ENCODE peak calls at places on chromosome 17, in ten cellular contexts. One of them, this sample, is unnamed.

GRCh38 chr17:73255671-73256181 is 6.0 kb downstream of the CPSF4L start:
- DNase-seq in transverse colon: peak
- DNase-seq in GM12878: no peak
- DNase-seq in HCT116: peak
- DNase-seq in spleen: peak
- DNase-seq in K562: peak
- DNase-seq in SK-N-SH: peak
- DNase-seq in breast epithelium: no peak
- DNase-seq in stomach: peak
- DNase-seq in SK-N-MC: no peak
- DNase-seq in this sample: peak

GRCh38 chr17:44610331-44610730 is 45.9 kb upstream of the MEIOC start:
- DNase-seq in transverse colon: no peak
- DNase-seq in GM12878: no peak
- DNase-seq in HCT116: no peak
- DNase-seq in spleen: no peak
- DNase-seq in K562: no peak
- DNase-seq in SK-N-SH: no peak
- DNase-seq in breast epithelium: no peak
- DNase-seq in stomach: no peak
- DNase-seq in SK-N-MC: no peak
- DNase-seq in this sample: no peak

GRCh38 chr17:81035389-81036127 is 607 bp downstream of the BAIAP2 start:
- DNase-seq in transverse colon: no peak
- DNase-seq in GM12878: no peak
- DNase-seq in HCT116: no peak
- DNase-seq in spleen: peak
- DNase-seq in K562: no peak
- DNase-seq in SK-N-SH: no peak
- DNase-seq in breast epithelium: no peak
- DNase-seq in stomach: no peak
- DNase-seq in SK-N-MC: no peak
- DNase-seq in this sample: no peak

GRCh38 chr17:29102741-29103181 is 59.8 kb downstream of the PIPOX start:
- DNase-seq in transverse colon: no peak
- DNase-seq in GM12878: no peak
- DNase-seq in HCT116: no peak
- DNase-seq in spleen: no peak
- DNase-seq in K562: no peak
- DNase-seq in SK-N-SH: peak
- DNase-seq in breast epithelium: no peak
- DNase-seq in stomach: no peak
- DNase-seq in SK-N-MC: no peak
- DNase-seq in this sample: no peak

GRCh38 chr17:82822281-82822680 is 17.5 kb downstream of the ZNF750 start:
- DNase-seq in transverse colon: no peak
- DNase-seq in GM12878: no peak
- DNase-seq in HCT116: no peak
- DNase-seq in spleen: no peak
- DNase-seq in K562: no peak
- DNase-seq in SK-N-SH: no peak
- DNase-seq in breast epithelium: no peak
- DNase-seq in stomach: no peak
- DNase-seq in SK-N-MC: no peak
- DNase-seq in this sample: no peak

GRCh38 chr17:83109793-83110645 is 30.6 kb downstream of the METRNL start:
- DNase-seq in transverse colon: peak
- DNase-seq in GM12878: no peak
- DNase-seq in HCT116: peak
- DNase-seq in spleen: no peak
- DNase-seq in K562: no peak
- DNase-seq in SK-N-SH: peak
- DNase-seq in breast epithelium: peak
- DNase-seq in stomach: peak
- DNase-seq in SK-N-MC: peak
- DNase-seq in this sample: peak

GRCh38 chr17:58334661-58335060 is 6.1 kb upstream of the TSPOAP1 start:
- DNase-seq in transverse colon: no peak
- DNase-seq in GM12878: no peak
- DNase-seq in HCT116: no peak
- DNase-seq in spleen: peak
- DNase-seq in K562: no peak
- DNase-seq in SK-N-SH: peak
- DNase-seq in breast epithelium: no peak
- DNase-seq in stomach: no peak
- DNase-seq in SK-N-MC: no peak
- DNase-seq in this sample: no peak

GRCh38 chr17:72412650-72413076 is 291.8 kb downstream of the SOX9 start:
- DNase-seq in transverse colon: no peak
- DNase-seq in GM12878: no peak
- DNase-seq in HCT116: no peak
- DNase-seq in spleen: no peak
- DNase-seq in K562: no peak
- DNase-seq in SK-N-SH: no peak
- DNase-seq in breast epithelium: no peak
- DNase-seq in stomach: no peak
- DNase-seq in SK-N-MC: no peak
- DNase-seq in this sample: no peak

GRCh38 chr17:4043862-4044261 is 79.6 kb upstream of the ATP2A3 start:
- DNase-seq in transverse colon: peak
- DNase-seq in GM12878: peak
- DNase-seq in HCT116: no peak
- DNase-seq in spleen: peak
- DNase-seq in K562: no peak
- DNase-seq in SK-N-SH: no peak
- DNase-seq in breast epithelium: no peak
- DNase-seq in stomach: peak
- DNase-seq in SK-N-MC: no peak
- DNase-seq in this sample: no peak

GRCh38 chr17:73228748-73229236 is 32.9 kb downstream of the CPSF4L start:
- DNase-seq in transverse colon: peak
- DNase-seq in GM12878: no peak
- DNase-seq in HCT116: peak
- DNase-seq in spleen: no peak
- DNase-seq in K562: peak
- DNase-seq in SK-N-SH: no peak
- DNase-seq in breast epithelium: no peak
- DNase-seq in stomach: peak
- DNase-seq in SK-N-MC: no peak
- DNase-seq in this sample: no peak

GRCh38 chr17:75340636-75341035 is 51.4 kb upstream of the SLC25A19 start:
- DNase-seq in transverse colon: no peak
- DNase-seq in GM12878: no peak
- DNase-seq in HCT116: no peak
- DNase-seq in spleen: no peak
- DNase-seq in K562: peak
- DNase-seq in SK-N-SH: no peak
- DNase-seq in breast epithelium: no peak
- DNase-seq in stomach: no peak
- DNase-seq in SK-N-MC: no peak
- DNase-seq in this sample: no peak

GRCh38 chr17:3295632-3296031 is 2.5 kb downstream of the OR3A1 start:
- DNase-seq in transverse colon: no peak
- DNase-seq in GM12878: no peak
- DNase-seq in HCT116: no peak
- DNase-seq in spleen: no peak
- DNase-seq in K562: no peak
- DNase-seq in SK-N-SH: no peak
- DNase-seq in breast epithelium: no peak
- DNase-seq in stomach: no peak
- DNase-seq in SK-N-MC: no peak
- DNase-seq in this sample: no peak

GRCh38 chr17:32007463-32008298 is 498 bp downstream of the LRRC37B start:
- DNase-seq in transverse colon: peak
- DNase-seq in GM12878: no peak
- DNase-seq in HCT116: no peak
- DNase-seq in spleen: no peak
- DNase-seq in K562: peak
- DNase-seq in SK-N-SH: peak
- DNase-seq in breast epithelium: no peak
- DNase-seq in stomach: no peak
- DNase-seq in SK-N-MC: no peak
- DNase-seq in this sample: peak

GRCh38 chr17:47239663-47240374 is 13.8 kb upstream of the ITGB3 start:
- DNase-seq in transverse colon: peak
- DNase-seq in GM12878: peak
- DNase-seq in HCT116: peak
- DNase-seq in spleen: no peak
- DNase-seq in K562: peak
- DNase-seq in SK-N-SH: peak
- DNase-seq in breast epithelium: peak
- DNase-seq in stomach: peak
- DNase-seq in SK-N-MC: peak
- DNase-seq in this sample: peak

GRCh38 chr17:3678095-3678820 is 9.6 kb downstream of the EMC6 start:
- DNase-seq in transverse colon: no peak
- DNase-seq in GM12878: no peak
- DNase-seq in HCT116: no peak
- DNase-seq in spleen: no peak
- DNase-seq in K562: no peak
- DNase-seq in SK-N-SH: no peak
- DNase-seq in breast epithelium: no peak
- DNase-seq in stomach: no peak
- DNase-seq in SK-N-MC: no peak
- DNase-seq in this sample: no peak

GRCh38 chr17:50589112-50589712 is 28.7 kb downstream of the CACNA1G start:
- DNase-seq in transverse colon: no peak
- DNase-seq in GM12878: no peak
- DNase-seq in HCT116: no peak
- DNase-seq in spleen: no peak
- DNase-seq in K562: no peak
- DNase-seq in SK-N-SH: no peak
- DNase-seq in breast epithelium: no peak
- DNase-seq in stomach: peak
- DNase-seq in SK-N-MC: no peak
- DNase-seq in this sample: no peak

DNA sequence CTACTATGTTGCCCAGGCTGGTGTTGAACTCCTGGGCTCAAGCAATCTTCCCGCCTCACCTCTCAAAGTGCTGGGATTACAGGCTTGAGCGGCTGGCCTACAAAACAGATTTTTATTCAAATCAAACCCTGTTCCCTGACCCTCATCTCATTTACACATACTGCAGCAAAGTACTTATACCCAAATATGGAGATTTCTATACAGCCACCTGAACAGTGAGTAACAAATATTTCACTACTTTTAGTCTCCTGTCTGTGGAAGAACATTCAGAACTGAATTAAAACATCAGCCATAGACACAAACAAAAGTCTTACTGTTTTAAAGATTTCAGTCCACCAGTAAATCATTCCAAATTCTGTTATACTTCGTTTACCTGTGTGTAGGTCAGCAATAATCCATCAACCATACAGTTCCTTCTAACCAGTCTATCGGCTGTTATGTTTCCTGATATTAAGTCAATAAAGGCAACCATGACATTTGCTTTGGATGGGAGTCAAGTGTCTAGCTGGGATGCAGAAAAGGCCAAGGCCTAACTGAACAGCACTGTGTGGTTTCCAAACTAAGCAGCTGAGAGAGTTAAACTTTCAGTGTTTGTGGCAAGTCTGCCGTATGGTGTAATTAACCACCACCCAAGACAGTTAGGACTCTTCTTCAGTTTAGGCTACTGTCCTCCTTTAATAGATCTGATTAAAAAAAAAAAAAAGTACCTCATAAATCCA is 22.3 kb downstream of the ERN1 start:
- DNase-seq in transverse colon: no peak
- DNase-seq in GM12878: no peak
- DNase-seq in HCT116: no peak
- DNase-seq in spleen: no peak
- DNase-seq in K562: no peak
- DNase-seq in SK-N-SH: no peak
- DNase-seq in breast epithelium: no peak
- DNase-seq in stomach: no peak
- DNase-seq in SK-N-MC: no peak
- DNase-seq in this sample: no peak
- TF ChIP-seq POLR2AphosphoS5 in transverse colon: no peak
- TF ChIP-seq POLR2AphosphoS5 in GM12878: no peak
- TF ChIP-seq POLR2AphosphoS5 in HCT116: no peak
- TF ChIP-seq POLR2AphosphoS5 in spleen: no peak
- TF ChIP-seq POLR2AphosphoS5 in K562: no peak
- TF ChIP-seq POLR2AphosphoS5 in SK-N-SH: no peak
- TF ChIP-seq POLR2AphosphoS5 in breast epithelium: no peak
- TF ChIP-seq POLR2AphosphoS5 in stomach: peak
- TF ChIP-seq POLR2AphosphoS5 in SK-N-MC: no peak
- TF ChIP-seq POLR2AphosphoS5 in this sample: no peak

DNA sequence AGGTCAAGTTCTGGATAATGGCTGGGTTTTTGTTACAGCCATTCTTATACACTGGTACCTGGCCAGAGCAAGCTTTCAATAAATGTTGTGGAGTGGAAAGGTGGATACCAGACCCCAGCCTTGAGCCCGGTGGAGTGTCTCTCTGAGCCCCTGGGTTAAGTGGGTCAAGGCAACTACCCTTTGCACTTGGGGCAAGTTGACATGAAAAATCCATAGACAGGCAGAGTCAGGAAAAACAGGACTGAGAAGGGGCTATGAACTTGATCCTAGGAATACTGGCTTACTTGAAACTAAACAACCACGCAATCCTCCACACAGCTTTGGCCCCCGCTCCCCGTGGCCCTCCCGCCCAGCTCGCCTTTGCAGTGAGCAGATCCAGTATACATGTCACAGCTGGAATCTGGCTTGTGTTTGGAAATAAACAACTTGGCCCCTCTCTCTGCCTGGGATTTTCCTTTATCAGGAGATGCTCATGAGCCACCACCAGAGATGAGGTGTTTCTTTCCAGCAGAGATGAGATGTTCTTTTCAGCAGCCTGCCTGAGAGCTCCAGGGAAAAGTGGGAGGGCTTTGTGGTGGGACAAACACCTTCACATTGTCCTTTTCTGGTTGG is 65.9 kb downstream of the KSR1 start:
- DNase-seq in transverse colon: no peak
- DNase-seq in GM12878: no peak
- DNase-seq in HCT116: no peak
- DNase-seq in spleen: peak
- DNase-seq in K562: no peak
- DNase-seq in SK-N-SH: no peak
- DNase-seq in breast epithelium: no peak
- DNase-seq in stomach: no peak
- DNase-seq in SK-N-MC: no peak
- DNase-seq in this sample: no peak
- H3K27ac ChIP-seq in transverse colon: no peak
- H3K27ac ChIP-seq in GM12878: no peak
- H3K27ac ChIP-seq in HCT116: no peak
- H3K27ac ChIP-seq in spleen: no peak
- H3K27ac ChIP-seq in K562: no peak
- H3K27ac ChIP-seq in SK-N-SH: no peak
- H3K27ac ChIP-seq in breast epithelium: no peak
- H3K27ac ChIP-seq in stomach: no peak
- H3K27ac ChIP-seq in SK-N-MC: no peak
- H3K27ac ChIP-seq in this sample: no peak

GRCh38 chr17:19464033-19465026 is 53.3 kb downstream of the RNF112 start:
- DNase-seq in transverse colon: no peak
- DNase-seq in GM12878: no peak
- DNase-seq in HCT116: no peak
- DNase-seq in spleen: peak
- DNase-seq in K562: no peak
- DNase-seq in SK-N-SH: no peak
- DNase-seq in breast epithelium: no peak
- DNase-seq in stomach: peak
- DNase-seq in SK-N-MC: no peak
- DNase-seq in this sample: no peak
- TF ChIP-seq POLR2AphosphoS5 in transverse colon: no peak
- TF ChIP-seq POLR2AphosphoS5 in GM12878: no peak
- TF ChIP-seq POLR2AphosphoS5 in HCT116: no peak
- TF ChIP-seq POLR2AphosphoS5 in spleen: no peak
- TF ChIP-seq POLR2AphosphoS5 in K562: no peak
- TF ChIP-seq POLR2AphosphoS5 in SK-N-SH: no peak
- TF ChIP-seq POLR2AphosphoS5 in breast epithelium: no peak
- TF ChIP-seq POLR2AphosphoS5 in stomach: no peak
- TF ChIP-seq POLR2AphosphoS5 in SK-N-MC: no peak
- TF ChIP-seq POLR2AphosphoS5 in this sample: no peak

GRCh38 chr17:61326330-61326729 is 73.3 kb upstream of the TBX2 start:
- DNase-seq in transverse colon: no peak
- DNase-seq in GM12878: no peak
- DNase-seq in HCT116: no peak
- DNase-seq in spleen: no peak
- DNase-seq in K562: no peak
- DNase-seq in SK-N-SH: no peak
- DNase-seq in breast epithelium: no peak
- DNase-seq in stomach: no peak
- DNase-seq in SK-N-MC: no peak
- DNase-seq in this sample: no peak
- H3K27ac ChIP-seq in transverse colon: no peak
- H3K27ac ChIP-seq in GM12878: no peak
- H3K27ac ChIP-seq in HCT116: no peak
- H3K27ac ChIP-seq in spleen: peak
- H3K27ac ChIP-seq in K562: no peak
- H3K27ac ChIP-seq in SK-N-SH: peak
- H3K27ac ChIP-seq in breast epithelium: peak
- H3K27ac ChIP-seq in stomach: no peak
- H3K27ac ChIP-seq in SK-N-MC: no peak
- H3K27ac ChIP-seq in this sample: peak